ENCODE peak calls at places on chromosomes 6 and 20, in four cellular contexts. C is mammary epithelial cell, X is uterus, J is heart right ventricle. K is an unnamed sample.

GRCh38 chr6:12137480-12137879 is 125.4 kb downstream of the HIVEP1 start:
- DNase-seq in J (peak; percentile 43), C (peak; percentile 37), X (peak; percentile 27), K (peak; percentile 81)

GRCh38 chr20:25695532-25696383 is 895 bp downstream of the ZNF337 start:
- DNase-seq in J (peak; percentile 30), X (peak; percentile 29), C (no peak), K (no peak)

GRCh38 chr6:40721252-40721936 is 134.2 kb upstream of the LRFN2 start:
- DNase-seq in C (no peak), J (no peak), X (no peak), K (no peak)

GRCh38 chr6:139778688-139779087 is 404.2 kb upstream of the CITED2 start:
- DNase-seq in J (peak; percentile 16), C (no peak), X (no peak), K (peak; percentile 51)

GRCh38 chr6:51855310-51856082 is 231.9 kb downstream of the PKHD1 start:
- DNase-seq in J (no peak), C (peak; percentile 41), X (no peak), K (no peak)

GRCh38 chr20:49231461-49231860 is 12.2 kb downstream of the DDX27 start:
- DNase-seq in J (no peak), X (no peak), C (no peak), K (no peak)

GRCh38 chr6:89468998-89469397 is 36.0 kb downstream of the ANKRD6 start:
- DNase-seq in X (no peak), J (no peak), C (no peak), K (no peak)

GRCh38 chr6:17212541-17213371 is 68.4 kb upstream of the RBM24 start:
- DNase-seq in X (peak; percentile 39), J (peak; percentile 48), C (no peak), K (peak; percentile 12)

GRCh38 chr6:31952140-31952805 is 6.4 kb downstream of the CFB start:
- DNase-seq in X (peak; percentile 56), C (peak; percentile 41), J (no peak), K (peak; percentile 44)

GRCh38 chr6:118933855-118934460 is 1.0 kb downstream of the MCM9 start:
- DNase-seq in X (no peak), J (no peak), C (no peak), K (no peak)

GRCh38 chr20:63319164-63320040 is 26.4 kb downstream of the COL20A1 start:
- DNase-seq in C (no peak), J (no peak), X (no peak), K (no peak)

DNA sequence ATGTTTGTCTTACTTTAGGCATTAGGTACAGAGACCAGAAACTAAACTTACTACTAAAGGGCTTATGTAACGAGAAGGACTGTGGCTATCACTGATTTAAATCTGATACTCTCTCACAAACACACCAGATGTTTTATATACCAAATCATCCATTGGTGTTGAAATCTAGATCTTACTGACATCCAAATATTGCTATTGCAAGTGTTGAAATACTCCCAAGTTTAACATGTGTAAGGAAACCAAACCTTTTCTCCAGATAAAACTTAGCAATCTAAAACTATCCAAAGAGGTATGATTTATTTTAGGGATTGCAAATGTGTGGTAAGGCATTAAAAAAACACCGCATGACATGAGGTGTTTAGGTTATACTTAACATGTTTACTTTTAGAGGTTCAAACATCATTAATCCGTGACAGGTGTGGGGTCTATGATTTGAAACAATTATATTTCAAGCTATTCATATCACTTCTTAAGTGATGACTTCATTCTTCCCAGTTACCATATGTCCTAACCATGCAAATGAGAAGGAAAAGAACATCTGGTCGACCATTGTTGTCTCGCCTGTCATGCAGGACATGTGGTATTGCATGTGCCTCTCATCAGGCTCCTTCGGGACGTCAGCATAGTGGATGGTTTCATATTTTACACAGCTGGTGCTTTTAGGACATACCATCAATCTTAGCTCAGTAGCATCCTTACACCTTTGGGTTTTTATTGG is 168.3 kb upstream of the SPACA1 start:
- DNase-seq in J (no peak), C (no peak), X (no peak), K (no peak)
- H3K9me3 ChIP-seq in J (no peaks in the 10 kb centered on the region), C (no peaks in the 10 kb centered on the region), X (no peaks in the 10 kb centered on the region), K (peaks cover 4% of the 10 kb centered on the region)

GRCh38 chr20:29085625-29086024 is 2171.8 kb upstream of the DEFB115 start:
- DNase-seq in J (no peak), X (no peak), C (no peak), K (no peak)

GRCh38 chr20:29079769-29080690 is 2177.4 kb upstream of the DEFB115 start:
- DNase-seq in J (peak; percentile 51), X (no peak), C (no peak), K (peak; percentile 90)
- H3K9me3 ChIP-seq in J (no peaks in the 10 kb centered on the region), X (no peaks in the 10 kb centered on the region), C (peaks cover 19% of the 10 kb centered on the region), K (no peaks in the 10 kb centered on the region)

GRCh38 chr20:47524385-47524784 is 22.7 kb downstream of the NCOA3 start:
- DNase-seq in X (no peak), C (no peak), J (no peak), K (no peak)
- H3K9me3 ChIP-seq in X (peaks cover 6% of the 10 kb centered on the region), C (peaks cover 13% of the 10 kb centered on the region), J (peaks cover 28% of the 10 kb centered on the region), K (peaks cover 22% of the 10 kb centered on the region)

GRCh38 chr6:110769923-110770322 is 45.3 kb downstream of the CDK19 start:
- DNase-seq in J (no peak), X (no peak), C (no peak), K (no peak)
- H3K9me3 ChIP-seq in J (no peaks in the 10 kb centered on the region), X (no peaks in the 10 kb centered on the region), C (no peaks in the 10 kb centered on the region), K (no peaks in the 10 kb centered on the region)